ENCODE peak calls at places on chromosome 7, in seven cellular contexts. X is H1, A is IMR-90, L is A549, Y is HCT116, P is HepG2, I is GM12878. U is an unnamed sample.

GRCh38 chr7:47587389-47587788 is 5.5 kb upstream of the TNS3 start:
- DNase-seq in X (no peak), A (no peak), L (peak; percentile 80), Y (no peak), P (no peak), I (no peak), U (no peak)

GRCh38 chr7:47783456-47784240 is 164.6 kb downstream of the PKD1L1 start:
- DNase-seq in X (no peak), A (peak; percentile 98), L (peak; percentile 89), Y (peak; percentile 77), P (peak; percentile 61), I (no peak), U (no peak)

GRCh38 chr7:111091623-111092370 is 870 bp downstream of the LRRN3 start:
- DNase-seq in X (no peak), A (no peak), L (no peak), Y (no peak), P (no peak), I (no peak), U (no peak)

GRCh38 chr7:144818516-144818915 is 17.3 kb downstream of the TPK1 start:
- DNase-seq in X (no peak), A (no peak), L (no peak), Y (no peak), P (no peak), I (no peak), U (no peak)

GRCh38 chr7:157611341-157611740 is 274.5 kb downstream of the DNAJB6 start:
- DNase-seq in X (no peak), A (no peak), L (no peak), Y (no peak), P (no peak), I (no peak), U (no peak)

GRCh38 chr7:80107278-80107677 is 27.4 kb upstream of the GNAI1 start:
- DNase-seq in X (no peak), A (no peak), L (no peak), Y (no peak), P (no peak), I (no peak), U (no peak)

GRCh38 chr7:87599336-87599735 is 1.3 kb downstream of the ABCB1 start:
- DNase-seq in X (no peak), A (no peak), L (no peak), Y (no peak), P (peak; percentile 77), I (peak; percentile 60), U (no peak)

GRCh38 chr7:144738708-144739314 is 97.0 kb downstream of the TPK1 start:
- DNase-seq in X (no peak), A (no peak), L (peak; percentile 32), Y (peak; percentile 18), P (peak; percentile 12), I (no peak), U (peak; percentile 28)

GRCh38 chr7:100825760-100826545 is 1.4 kb downstream of the EPHB4 start:
- DNase-seq in X (peak; percentile 52), A (peak; percentile 59), L (peak; percentile 56), Y (no peak), P (peak; percentile 57), I (no peak), U (peak; percentile 43)

GRCh38 chr7:153002164-153002563 is 242.6 kb downstream of the ACTR3B start:
- DNase-seq in X (no peak), A (no peak), L (no peak), Y (no peak), P (no peak), I (no peak), U (no peak)

GRCh38 chr7:77271766-77272165 is 72.1 kb upstream of the FGL2 start:
- DNase-seq in X (no peak), A (no peak), L (no peak), Y (no peak), P (no peak), I (no peak), U (no peak)

GRCh38 chr7:101410743-101411476 is 48.2 kb downstream of the COL26A1 start:
- DNase-seq in X (peak; percentile 95), A (no peak), L (peak; percentile 51), Y (peak; percentile 27), P (peak; percentile 41), I (no peak), U (peak; percentile 56)

GRCh38 chr7:8435120-8435519 is 1.7 kb downstream of the NXPH1 start:
- DNase-seq in X (peak; percentile 74), A (no peak), L (no peak), Y (no peak), P (no peak), I (no peak), U (no peak)
- TF ChIP-seq CEBPB in X (no peak), A (no peak), L (no peak), Y (no peak), P (no peak), I (no peak), U (no peak)

GRCh38 chr7:84792232-84792882 is 394.5 kb downstream of the SEMA3D start:
- DNase-seq in X (no peak), A (no peak), L (no peak), Y (no peak), P (no peak), I (no peak), U (no peak)

GRCh38 chr7:84786073-84786472 is 400.8 kb downstream of the SEMA3D start:
- DNase-seq in X (no peak), A (no peak), L (no peak), Y (no peak), P (no peak), I (no peak), U (no peak)

GRCh38 chr7:84790873-84791272 is 396.0 kb downstream of the SEMA3D start:
- DNase-seq in X (no peak), A (peak; percentile 62), L (no peak), Y (no peak), P (no peak), I (no peak), U (no peak)
- TF ChIP-seq CEBPB in X (no peak), A (peak; percentile 89), L (no peak), Y (no peak), P (no peak), I (no peak), U (no peak)

DNA sequence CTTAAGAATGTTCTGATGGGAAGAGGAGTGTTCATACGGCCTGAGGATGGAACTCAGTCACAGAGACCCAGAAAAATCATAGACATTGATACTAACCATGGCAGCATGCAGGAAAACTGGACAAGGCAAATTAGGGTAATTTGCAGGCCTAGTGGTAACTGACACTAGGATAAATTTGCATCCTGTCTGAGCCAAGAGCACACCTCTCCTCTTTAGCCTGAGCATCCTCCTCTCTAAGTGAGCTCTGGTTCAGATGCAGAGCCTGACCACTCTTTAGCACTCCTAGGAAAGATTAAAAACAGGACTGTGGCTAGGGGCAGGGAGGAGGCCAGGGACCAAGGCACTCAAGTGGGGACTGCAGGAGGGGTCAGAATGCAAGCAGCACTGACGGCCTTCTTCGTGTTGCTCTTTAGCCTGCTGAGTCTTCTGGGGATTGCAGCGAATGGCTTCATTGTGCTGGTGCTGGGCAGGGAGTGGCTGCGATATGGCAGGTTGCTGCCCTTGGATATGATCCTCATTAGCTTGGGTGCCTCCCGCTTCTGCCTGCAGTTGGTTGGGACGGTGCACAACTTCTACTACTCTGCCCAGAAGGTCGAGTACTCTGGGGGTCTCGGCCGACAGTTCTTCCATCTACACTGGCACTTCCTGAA is at the start of gene TAS2R41:
- DNase-seq in X (no peak), A (no peak), L (no peak), Y (no peak), P (no peak), I (no peak), U (no peak)
- TF ChIP-seq CEBPB in X (no peak), A (no peak), L (no peak), Y (no peak), P (no peak), I (no peak), U (no peak)

GRCh38 chr7:142583424-142583823 is 165.8 kb upstream of the PRSS1 start:
- DNase-seq in X (no peak), A (peak; percentile 92), L (peak; percentile 77), Y (peak; percentile 63), P (no peak), I (peak; percentile 58), U (no peak)

GRCh38 chr7:142586611-142587010 is 162.7 kb upstream of the PRSS1 start:
- DNase-seq in X (no peak), A (no peak), L (no peak), Y (no peak), P (no peak), I (no peak), U (no peak)

GRCh38 chr7:142585425-142585824 is 163.8 kb upstream of the PRSS1 start:
- DNase-seq in X (no peak), A (no peak), L (peak; percentile 6), Y (no peak), P (no peak), I (no peak), U (no peak)

GRCh38 chr7:142582351-142582750 is 166.9 kb upstream of the PRSS1 start:
- DNase-seq in X (no peak), A (no peak), L (no peak), Y (no peak), P (no peak), I (no peak), U (no peak)

GRCh38 chr7:142584765-142585164 is 164.5 kb upstream of the PRSS1 start:
- DNase-seq in X (no peak), A (peak; percentile 26), L (no peak), Y (no peak), P (no peak), I (no peak), U (no peak)
- TF ChIP-seq CEBPB in X (no peak), A (peak; percentile 69), L (no peak), Y (no peak), P (no peak), I (no peak), U (no peak)

GRCh38 chr7:123867220-123867619 is 22.3 kb downstream of the HYAL4 start:
- DNase-seq in X (no peak), A (peak; percentile 3), L (no peak), Y (no peak), P (no peak), I (no peak), U (no peak)

GRCh38 chr7:123876557-123877256 is 31.7 kb downstream of the HYAL4 start:
- DNase-seq in X (no peak), A (no peak), L (no peak), Y (no peak), P (no peak), I (no peak), U (no peak)

GRCh38 chr7:123872908-123873307 is 27.9 kb downstream of the HYAL4 start:
- DNase-seq in X (no peak), A (no peak), L (no peak), Y (no peak), P (no peak), I (no peak), U (no peak)

DNA sequence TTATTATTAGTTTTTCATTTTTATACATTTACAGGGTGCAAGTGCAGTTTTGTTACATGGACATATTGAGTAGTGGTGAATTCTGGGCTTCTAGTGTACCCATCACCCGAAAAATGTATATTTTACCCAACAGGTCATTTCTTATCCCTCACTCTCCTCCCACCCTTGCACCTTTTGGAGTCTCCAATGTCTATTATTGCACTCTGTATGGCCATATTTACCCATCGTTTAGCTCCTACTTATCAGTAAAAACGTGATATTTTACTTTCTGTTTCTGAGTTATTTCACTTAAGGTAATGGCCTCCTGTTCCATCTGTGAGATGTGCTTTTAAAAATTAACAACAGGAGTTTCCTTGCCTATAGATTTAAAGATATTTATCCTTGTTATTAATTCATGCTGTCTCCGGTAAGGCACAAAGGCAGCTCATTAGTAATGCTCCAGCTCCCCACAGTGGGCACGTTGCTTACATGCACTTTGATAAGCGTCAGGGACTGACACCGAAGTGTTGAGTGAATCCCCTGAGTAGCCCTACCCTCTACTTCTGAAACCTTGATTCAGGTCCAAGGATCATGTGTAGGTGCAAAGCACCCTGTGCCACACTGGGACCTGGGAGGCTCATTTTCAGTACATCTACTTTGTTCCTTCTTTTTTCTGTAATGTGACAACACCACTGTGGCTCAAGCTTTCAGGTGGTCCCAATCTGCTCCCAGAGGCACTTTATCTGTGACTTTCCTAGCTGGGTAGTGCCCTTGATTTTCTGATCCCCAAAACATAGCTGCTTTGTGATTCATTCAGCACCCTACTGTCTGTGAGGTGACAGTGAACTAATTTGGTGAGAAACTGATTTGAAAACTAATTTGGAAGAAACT is 27.3 kb downstream of the HYAL4 start:
- DNase-seq in X (peak; percentile 58), A (peak; percentile 42), L (peak; percentile 73), Y (peak; percentile 51), P (peak; percentile 55), I (no peak), U (no peak)
- TF ChIP-seq CEBPB in X (no peak), A (no peak), L (no peak), Y (no peak), P (no peak), I (no peak), U (no peak)

U was measured in K562.